ENCODE peak calls at places on chromosome 17, in six cellular contexts. L is trophoblast cell, P is IMR-90, R is neuronal stem cell, T is H1, K is mesendoderm. S is an unnamed sample.

GRCh38 chr17:2211661-2212327 is 91.8 kb downstream of the SMG6 start:
- DNase-seq in K (no peak), P (no peak), T (no peak), R (no peak), L (no peak), S (no peak)

GRCh38 chr17:72699566-72699965 is 392.9 kb downstream of the SLC39A11 start:
- DNase-seq in P (peak; percentile 39), R (no peak), L (no peak), K (no peak), T (no peak), S (no peak)

GRCh38 chr17:65489413-65490170 is 71.9 kb downstream of the AXIN2 start:
- DNase-seq in R (no peak), T (no peak), K (no peak), P (no peak), L (no peak), S (no peak)

GRCh38 chr17:8621585-8621984 is 8.9 kb downstream of the MYH10 start:
- DNase-seq in T (no peak), L (peak; percentile 54), K (no peak), P (peak; percentile 59), R (no peak), S (no peak)

GRCh38 chr17:39194089-39194984 is 3.1 kb downstream of the CACNB1 start:
- DNase-seq in P (peak; percentile 67), T (no peak), K (peak; percentile 92), R (peak; percentile 36), L (peak; percentile 53), S (peak; percentile 93)

GRCh38 chr17:78759203-78759968 is 22.7 kb downstream of the CYTH1 start:
- DNase-seq in R (no peak), P (peak; percentile 43), T (no peak), K (no peak), L (peak; percentile 50), S (no peak)

GRCh38 chr17:45149669-45150603 is 1.7 kb downstream of the HEXIM1 start:
- DNase-seq in K (peak; percentile 66), T (no peak), R (no peak), P (peak; percentile 51), L (peak; percentile 58), S (peak; percentile 55)

GRCh38 chr17:38898812-38899348 is 26.5 kb upstream of the LASP1NB start:
- DNase-seq in K (no peak), T (no peak), L (no peak), P (no peak), R (no peak), S (no peak)

GRCh38 chr17:39641883-39642282 is 4.9 kb downstream of the STARD3 start:
- DNase-seq in L (no peak), R (no peak), K (no peak), T (no peak), P (no peak), S (no peak)

GRCh38 chr17:78617371-78618061 is 40.3 kb upstream of the DNAH17 start:
- DNase-seq in P (no peak), T (no peak), K (no peak), L (no peak), R (no peak), S (no peak)

GRCh38 chr17:33049781-33050414 is 58.3 kb downstream of the SPACA3 start:
- DNase-seq in T (peak; percentile 5), R (peak; percentile 65), K (peak; percentile 71), P (peak; percentile 48), L (peak; percentile 80), S (peak; percentile 74)

GRCh38 chr17:6299275-6299674 is 135.6 kb downstream of the AIPL1 start:
- DNase-seq in L (no peak), P (no peak), T (no peak), R (no peak), K (no peak), S (no peak)

GRCh38 chr17:33732116-33732515 is 439.0 kb upstream of the ASIC2 start:
- DNase-seq in T (no peak), R (peak; percentile 51), L (peak; percentile 56), K (peak; percentile 43), P (peak; percentile 0), S (no peak)

GRCh38 chr17:68462381-68463210 is 5.3 kb upstream of the WIPI1 start:
- DNase-seq in L (peak; percentile 92), K (peak; percentile 91), R (peak; percentile 88), P (peak; percentile 81), T (peak; percentile 49), S (peak; percentile 84)

GRCh38 chr17:44655983-44656700 is at the start of gene MEIOC:
- DNase-seq in T (peak; percentile 61), P (peak; percentile 6), K (peak; percentile 83), R (peak; percentile 33), L (peak; percentile 71), S (peak; percentile 98)

GRCh38 chr17:66152756-66153155 is 39.2 kb downstream of the CEP112 start:
- DNase-seq in K (no peak), P (peak; percentile 25), R (no peak), T (no peak), L (no peak), S (no peak)

GRCh38 chr17:37488009-37488604 is 1.6 kb upstream of the DUSP14 start:
- DNase-seq in K (peak; percentile 83), P (peak; percentile 99), L (peak; percentile 93), R (no peak), T (no peak), S (no peak)

GRCh38 chr17:1641065-1641403 is 4.5 kb downstream of the SCARF1 start:
- DNase-seq in K (no peak), R (no peak), T (no peak), P (no peak), L (no peak), S (no peak)

GRCh38 chr17:45411348-45412105 is 21.1 kb downstream of the ARHGAP27 start:
- DNase-seq in R (no peak), L (peak; percentile 97), T (no peak), P (no peak), K (no peak), S (no peak)

GRCh38 chr17:10290046-10290445 is 82.8 kb downstream of the MYH13 start:
- DNase-seq in P (no peak), T (no peak), R (no peak), L (peak; percentile 33), K (no peak), S (no peak)

GRCh38 chr17:74330446-74330845 is 4.4 kb downstream of the KIF19 start:
- DNase-seq in T (no peak), L (no peak), R (no peak), P (no peak), K (no peak), S (no peak)

GRCh38 chr17:62688398-62689140 is 61.1 kb downstream of the MRC2 start:
- DNase-seq in L (no peak), K (no peak), R (no peak), P (no peak), T (no peak), S (no peak)

GRCh38 chr17:38719943-38720641 is 10.0 kb upstream of the CISD3 start:
- DNase-seq in L (no peak), R (peak; percentile 30), T (peak; percentile 50), P (no peak), K (peak; percentile 91), S (peak; percentile 99)

GRCh38 chr17:62625870-62626200 is 1.6 kb upstream of the MRC2 start:
- DNase-seq in P (no peak), T (no peak), K (peak; percentile 47), L (no peak), R (no peak), S (peak; percentile 35)

GRCh38 chr17:49632201-49632600 is 45.7 kb downstream of the SPOP start:
- DNase-seq in P (no peak), L (no peak), K (no peak), R (no peak), T (no peak), S (no peak)

GRCh38 chr17:36107660-36108059 is 4.0 kb downstream of the CCL4 start:
- DNase-seq in K (no peak), T (no peak), R (no peak), P (no peak), L (no peak), S (no peak)

GRCh38 chr17:29855686-29856085 is 74.3 kb downstream of the SSH2 start:
- DNase-seq in L (no peak), T (no peak), K (no peak), R (no peak), P (peak; percentile 75), S (no peak)

GRCh38 chr17:40612510-40613244 is 34.9 kb downstream of the SMARCE1 start:
- DNase-seq in K (no peak), L (no peak), P (no peak), R (no peak), T (no peak), S (no peak)

GRCh38 chr17:3019761-3020160 is 43.6 kb downstream of the OR1D5 start:
- DNase-seq in R (no peak), P (no peak), K (no peak), T (no peak), L (no peak), S (no peak)

GRCh38 chr17:1469231-1469852 is 13.3 kb upstream of the CRK start:
- DNase-seq in L (peak; percentile 42), T (no peak), P (no peak), R (no peak), K (peak; percentile 64), S (peak; percentile 77)

GRCh38 chr17:64938925-64939474 is 19.7 kb upstream of the LRRC37A3 start:
- DNase-seq in K (peak; percentile 75), R (no peak), P (peak; percentile 25), L (peak; percentile 67), T (peak; percentile 25), S (peak; percentile 88)

GRCh38 chr17:60745544-60745943 is 67.9 kb downstream of the BCAS3 start:
- DNase-seq in T (no peak), P (no peak), R (no peak), K (no peak), L (no peak), S (no peak)
- H2BK5ac ChIP-seq in T (no peak overlapping the region), P (no peak overlapping the region), R (no peak overlapping the region), K (no peak overlapping the region), L (no peak overlapping the region), S (no peak overlapping the region)

GRCh38 chr17:48547839-48548686 is 3.2 kb upstream of the HOXB2 start:
- DNase-seq in P (peak; percentile 88), R (no peak), L (no peak), T (no peak), K (no peak), S (no peak)
- H2BK5ac ChIP-seq in P (peak overlapping the region; percentile 96), R (no peak overlapping the region), L (no peak overlapping the region), T (no peak overlapping the region), K (no peak overlapping the region), S (no peak overlapping the region)

GRCh38 chr17:75645889-75646625 is 12.8 kb downstream of the SMIM5 start:
- DNase-seq in P (no peak), R (no peak), T (no peak), K (peak; percentile 86), L (peak; percentile 97), S (peak; percentile 60)
- H2BK5ac ChIP-seq in P (no peak overlapping the region), R (no peak overlapping the region), T (peak overlapping the region; percentile 54), K (no peak overlapping the region), L (peak overlapping the region; percentile 82), S (no peak overlapping the region)

DNA sequence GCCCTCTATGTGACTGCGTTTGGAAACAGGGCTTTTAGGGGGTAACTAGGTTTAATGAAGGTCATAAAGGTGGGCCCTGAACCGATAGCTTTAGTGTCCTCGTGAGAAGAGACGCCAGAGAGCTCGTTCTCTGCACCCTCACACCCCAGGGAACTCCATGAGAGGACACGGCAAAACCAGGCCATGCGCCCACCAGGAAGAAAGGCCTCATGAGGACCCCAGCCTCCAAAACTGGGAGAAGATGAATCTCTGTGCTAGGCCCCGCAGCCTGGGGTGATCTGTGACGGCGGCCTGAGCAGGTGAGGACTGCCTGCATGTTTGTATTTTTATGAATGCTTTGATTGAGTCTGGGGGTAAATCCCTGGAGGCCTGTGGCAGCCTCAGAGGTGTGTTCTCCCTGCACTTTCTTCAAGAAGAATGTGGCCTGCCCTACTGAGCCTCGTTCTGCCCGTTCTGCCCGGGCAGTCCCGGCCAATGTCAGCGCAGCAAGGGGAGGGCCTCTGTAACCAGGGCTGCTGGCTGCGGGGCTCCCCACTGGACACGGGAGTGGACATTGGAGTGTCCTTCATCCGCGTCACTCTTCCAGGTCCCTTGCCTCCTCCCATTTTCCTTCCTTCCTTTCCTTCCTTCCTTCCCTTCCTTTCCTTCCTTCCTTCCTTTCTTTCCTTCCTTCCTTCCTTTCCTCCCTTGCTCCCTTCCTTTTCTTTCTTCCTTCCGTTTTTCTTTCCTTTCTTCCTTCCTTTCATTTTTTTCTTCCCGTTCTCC is 6.8 kb upstream of the RNF213 start:
- DNase-seq in K (no peak), P (no peak), L (peak; percentile 93), R (no peak), T (no peak), S (no peak)
- H2BK5ac ChIP-seq in K (no peak overlapping the region), P (peak overlapping the region; percentile 91), L (peak overlapping the region; percentile 64), R (no peak overlapping the region), T (no peak overlapping the region), S (no peak overlapping the region)

S was measured in H9.